ENCODE peak calls at places on chromosomes 3 and 15, in nine cellular contexts. T, Q, M, U, D, H, Z, F and X are unnamed samples.

GRCh38 chr3:139291276-139292051 is 52.4 kb upstream of the MRPS22 start:
- DNase-seq in T (no peak), Q (no peak), M (no peak), U (no peak), D (no peak), H (no peak), Z (no peak), F (no peak), X (no peak)

GRCh38 chr3:120171134-120171863 is 77.1 kb upstream of the GSK3B start:
- DNase-seq in T (peak; percentile 54), Q (no peak), M (no peak), U (no peak), D (no peak), H (no peak), Z (no peak), F (no peak), X (no peak)

GRCh38 chr3:29348311-29348710 is 67.4 kb downstream of the RBMS3 start:
- DNase-seq in T (no peak), Q (no peak), M (no peak), U (no peak), D (no peak), H (no peak), Z (no peak), F (no peak), X (no peak)

GRCh38 chr15:85179700-85180099 is 198.0 kb downstream of the PDE8A start:
- DNase-seq in T (no peak), Q (no peak), M (no peak), U (no peak), D (no peak), H (no peak), Z (no peak), F (no peak), X (no peak)

GRCh38 chr15:80953953-80954778 is 35.5 kb downstream of the MESD start:
- DNase-seq in T (no peak), Q (no peak), M (no peak), U (no peak), D (no peak), H (no peak), Z (no peak), F (no peak), X (no peak)

GRCh38 chr3:112111785-112112402 is 21.2 kb downstream of the GCSAM start:
- DNase-seq in T (peak; percentile 78), Q (no peak), M (peak; percentile 71), U (peak; percentile 59), D (peak; percentile 65), H (no peak), Z (no peak), F (peak; percentile 68), X (peak; percentile 70)

GRCh38 chr15:82132742-82133141 is 86.9 kb upstream of the MEX3B start:
- DNase-seq in T (peak; percentile 95), Q (no peak), M (peak; percentile 94), U (no peak), D (no peak), H (no peak), Z (no peak), F (no peak), X (no peak)

GRCh38 chr3:134242649-134243637 is 7.7 kb downstream of the RYK start:
- DNase-seq in T (peak; percentile 95), Q (peak; percentile 88), M (peak; percentile 90), U (no peak), D (no peak), H (no peak), Z (no peak), F (peak; percentile 57), X (no peak)

GRCh38 chr15:33200444-33200843 is 5.9 kb upstream of the FMN1 start:
- DNase-seq in T (no peak), Q (no peak), M (no peak), U (no peak), D (no peak), H (no peak), Z (no peak), F (no peak), X (no peak)

GRCh38 chr15:69685524-69686452 is 233.2 kb downstream of the RPLP1 start:
- DNase-seq in T (no peak), Q (no peak), M (peak; percentile 3), U (no peak), D (no peak), H (no peak), Z (no peak), F (no peak), X (no peak)

GRCh38 chr15:96410175-96411055 is 79.9 kb downstream of the NR2F2 start:
- DNase-seq in T (peak; percentile 17), Q (no peak), M (no peak), U (no peak), D (no peak), H (peak; percentile 61), Z (no peak), F (no peak), X (no peak)

GRCh38 chr15:39925112-39925830 is 5.2 kb upstream of the GPR176 start:
- DNase-seq in T (peak; percentile 66), Q (no peak), M (peak; percentile 60), U (no peak), D (no peak), H (no peak), Z (no peak), F (peak; percentile 11), X (no peak)

GRCh38 chr3:195160257-195160898 is 110.6 kb downstream of the XXYLT1 start:
- DNase-seq in T (peak; percentile 67), Q (peak; percentile 51), M (no peak), U (no peak), D (no peak), H (no peak), Z (no peak), F (no peak), X (no peak)

GRCh38 chr15:57537951-57538506 is 53.7 kb upstream of the MYZAP start:
- DNase-seq in T (no peak), Q (no peak), M (no peak), U (no peak), D (no peak), H (no peak), Z (no peak), F (no peak), X (no peak)

DNA sequence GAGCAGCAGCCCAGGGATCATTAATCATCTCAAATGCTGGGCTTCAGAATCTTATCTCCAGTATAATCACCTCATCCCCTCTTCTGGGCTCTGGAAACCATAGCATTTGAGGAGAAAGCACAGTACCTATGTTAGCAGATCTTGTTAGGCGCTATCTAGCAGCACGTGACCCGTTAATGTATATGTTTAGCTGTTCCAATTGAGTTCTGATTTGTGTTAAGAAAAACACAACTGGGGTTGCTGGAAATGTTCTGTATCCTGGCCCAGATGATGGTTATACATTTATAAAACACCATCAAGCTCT is 25.5 kb upstream of the DET1 start:
- DNase-seq in T (no peak), Q (no peak), M (no peak), U (no peak), D (no peak), H (no peak), Z (no peak), F (no peak), X (no peak)
- H3K27me3 ChIP-seq in T (no peaks in the 10 kb centered on the region), Q (peaks cover 4% of the 10 kb centered on the region), M (no peaks in the 10 kb centered on the region), U (no peaks in the 10 kb centered on the region), D (no peaks in the 10 kb centered on the region), H (no peaks in the 10 kb centered on the region), Z (peaks cover 12% of the 10 kb centered on the region), F (peaks cover 6% of the 10 kb centered on the region), X (no peaks in the 10 kb centered on the region)

GRCh38 chr3:15499536-15499935 is 22.0 kb downstream of the COLQ start:
- DNase-seq in T (peak; percentile 78), Q (no peak), M (no peak), U (no peak), D (no peak), H (no peak), Z (peak; percentile 66), F (no peak), X (no peak)

GRCh38 chr3:15497984-15498383 is 23.5 kb downstream of the COLQ start:
- DNase-seq in T (no peak), Q (no peak), M (no peak), U (no peak), D (no peak), H (no peak), Z (no peak), F (no peak), X (no peak)

GRCh38 chr3:15500107-15500724 is 21.3 kb downstream of the COLQ start:
- DNase-seq in T (peak; percentile 70), Q (no peak), M (no peak), U (no peak), D (no peak), H (no peak), Z (no peak), F (no peak), X (no peak)

GRCh38 chr3:15496341-15496664 is 25.2 kb downstream of the COLQ start:
- DNase-seq in T (no peak), Q (no peak), M (no peak), U (no peak), D (no peak), H (no peak), Z (no peak), F (no peak), X (no peak)

DNA sequence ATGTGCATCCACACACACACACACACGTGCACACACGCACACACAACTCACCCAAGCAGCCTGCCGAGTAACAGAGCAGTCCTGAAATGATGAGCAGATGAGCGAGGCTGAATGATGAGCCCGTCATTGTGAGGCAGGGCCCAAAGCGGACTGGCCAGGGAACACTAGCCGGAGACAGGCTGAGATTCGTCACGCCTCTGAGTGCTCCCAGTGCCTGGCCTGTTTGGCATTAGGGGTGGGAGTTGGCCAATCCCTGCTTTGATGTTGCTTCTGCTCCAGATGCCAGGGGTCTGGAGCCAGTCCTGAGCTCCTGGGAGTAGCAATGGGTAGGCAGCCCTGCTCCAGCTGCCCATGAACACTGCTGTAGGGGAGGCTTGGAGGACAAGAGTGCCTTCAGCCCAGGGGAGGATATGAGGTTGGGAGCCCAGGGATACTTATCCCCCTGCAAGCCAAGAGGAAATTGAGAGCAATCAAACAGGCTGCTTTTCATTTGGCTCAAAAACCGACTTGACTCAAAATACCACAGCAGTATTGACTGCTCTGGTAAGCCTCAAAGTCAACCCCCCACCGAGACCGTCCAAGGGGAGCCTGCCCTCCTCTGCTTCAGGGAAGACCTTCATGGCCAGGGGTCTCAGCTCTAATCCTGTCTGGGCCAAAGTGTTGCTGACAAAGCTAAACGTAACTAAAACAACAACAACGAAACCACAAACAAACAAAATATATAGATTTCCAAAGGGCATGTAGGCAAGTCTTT is 22.9 kb downstream of the COLQ start:
- DNase-seq in T (peak; percentile 63), Q (no peak), M (no peak), U (no peak), D (no peak), H (no peak), Z (peak; percentile 82), F (no peak), X (no peak)
- H3K27me3 ChIP-seq in T (no peaks in the 10 kb centered on the region), Q (peaks cover 5% of the 10 kb centered on the region), M (no peaks in the 10 kb centered on the region), U (no peaks in the 10 kb centered on the region), D (no peaks in the 10 kb centered on the region), H (no peaks in the 10 kb centered on the region), Z (no peaks in the 10 kb centered on the region), F (no peaks in the 10 kb centered on the region), X (no peaks in the 10 kb centered on the region)

GRCh38 chr3:126539558-126540250 is 15.7 kb downstream of the CHST13 start:
- DNase-seq in T (no peak), Q (no peak), M (no peak), U (no peak), D (peak; percentile 1), H (no peak), Z (peak; percentile 36), F (no peak), X (no peak)
- H3K27me3 ChIP-seq in T (peaks cover 7% of the 10 kb centered on the region), Q (peaks cover 11% of the 10 kb centered on the region), M (peaks cover 8% of the 10 kb centered on the region), U (peaks cover 15% of the 10 kb centered on the region), D (no peaks in the 10 kb centered on the region), H (no peaks in the 10 kb centered on the region), Z (peaks cover 59% of the 10 kb centered on the region), F (no peaks in the 10 kb centered on the region), X (no peaks in the 10 kb centered on the region)

DNA sequence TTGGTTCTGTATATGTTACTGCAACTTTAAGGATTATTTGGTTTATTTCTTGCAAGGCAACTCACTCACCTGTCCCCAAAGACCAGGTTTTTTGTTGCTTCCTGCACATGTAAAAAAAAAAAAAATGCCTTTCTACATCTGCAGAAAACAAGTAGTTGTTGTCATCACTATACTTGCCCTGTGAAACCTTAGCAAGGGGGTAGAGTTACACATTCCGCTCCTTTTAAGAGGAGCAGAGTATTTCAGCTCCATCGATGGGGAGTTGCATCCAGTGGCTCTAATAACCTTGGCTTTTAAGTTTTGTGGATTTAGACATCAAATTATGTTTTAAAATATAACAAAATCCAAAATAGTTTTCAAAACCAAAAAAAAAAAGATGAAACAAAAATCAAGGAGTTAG is 309.1 kb upstream of the ATP11B start:
- DNase-seq in T (no peak), Q (no peak), M (no peak), U (no peak), D (no peak), H (no peak), Z (no peak), F (no peak), X (no peak)
- H3K27me3 ChIP-seq in T (no peaks in the 10 kb centered on the region), Q (no peaks in the 10 kb centered on the region), M (no peaks in the 10 kb centered on the region), U (no peaks in the 10 kb centered on the region), D (no peaks in the 10 kb centered on the region), H (no peaks in the 10 kb centered on the region), Z (no peaks in the 10 kb centered on the region), F (no peaks in the 10 kb centered on the region), X (no peaks in the 10 kb centered on the region)